ENCODE peak calls at places on chromosomes 1 and 21, in six cellular contexts. M, G, N, P, B and Y are unnamed samples.

GRCh38 chr1:62294211-62294610 is 25.0 kb downstream of the KANK4 start:
- DNase-seq in N (peak; percentile 62), M (no peak), P (peak; percentile 19), B (no peak), G (no peak), Y (no peak)

GRCh38 chr1:150259217-150259616 is 1.6 kb downstream of the CA14 start:
- DNase-seq in M (no peak), N (no peak), P (no peak), B (no peak), G (no peak), Y (no peak)

GRCh38 chr1:59150537-59151386 is 146.1 kb upstream of the FGGY start:
- DNase-seq in B (peak; percentile 87), P (peak; percentile 78), M (peak; percentile 33), N (peak; percentile 98), G (no peak), Y (peak; percentile 91)

GRCh38 chr1:118246646-118247045 is 61.6 kb upstream of the SPAG17 start:
- DNase-seq in N (no peak), G (no peak), P (no peak), M (no peak), B (no peak), Y (no peak)

GRCh38 chr1:52632732-52633290 is at the start of gene SHISAL2A:
- DNase-seq in M (peak; percentile 18), G (peak; percentile 18), B (no peak), N (no peak), P (no peak), Y (no peak)

GRCh38 chr1:240888039-240888786 is 276.3 kb upstream of the GREM2 start:
- DNase-seq in G (peak; percentile 57), M (peak; percentile 75), N (peak; percentile 83), B (no peak), P (peak; percentile 28), Y (peak; percentile 36)

GRCh38 chr1:121471517-121471916 is 286.7 kb downstream of the SRGAP2C start:
- DNase-seq in M (no peak), N (no peak), B (no peak), P (no peak), G (no peak), Y (no peak)

GRCh38 chr1:245684111-245684510 is 529.3 kb downstream of the KIF26B start:
- DNase-seq in P (no peak), B (no peak), N (no peak), M (no peak), G (no peak), Y (no peak)

GRCh38 chr1:109828756-109829505 is 65.2 kb upstream of the EPS8L3 start:
- DNase-seq in M (no peak), B (no peak), P (no peak), N (peak; percentile 46), G (no peak), Y (no peak)

GRCh38 chr1:151828931-151829330 is 2.7 kb downstream of the RORC start:
- DNase-seq in G (no peak), N (peak; percentile 62), P (no peak), M (no peak), B (no peak), Y (no peak)

GRCh38 chr1:8206397-8206796 is 111.5 kb upstream of the SLC45A1 start:
- DNase-seq in G (no peak), P (no peak), N (no peak), M (no peak), B (no peak), Y (no peak)

GRCh38 chr1:28891256-28891655 is 23.1 kb upstream of the EPB41 start:
- DNase-seq in G (no peak), B (no peak), M (no peak), P (no peak), N (no peak), Y (no peak)

GRCh38 chr1:180598333-180598979 is 33.4 kb upstream of the XPR1 start:
- DNase-seq in N (no peak), P (peak; percentile 77), B (no peak), M (peak; percentile 79), G (no peak), Y (no peak)

GRCh38 chr21:34008618-34009017 is 64.8 kb upstream of the MRPS6 start:
- DNase-seq in N (no peak), M (no peak), B (no peak), G (no peak), P (no peak), Y (no peak)

GRCh38 chr1:10646347-10646861 is 150.0 kb downstream of the CASZ1 start:
- DNase-seq in P (peak; percentile 31), N (peak; percentile 50), G (no peak), M (peak; percentile 76), B (no peak), Y (no peak)

GRCh38 chr1:89607888-89608626 is 24.9 kb upstream of the LRRC8C start:
- DNase-seq in B (no peak), M (no peak), P (no peak), G (no peak), N (no peak), Y (no peak)

GRCh38 chr1:186519981-186520380 is 59.1 kb upstream of the PDC start:
- DNase-seq in P (no peak), B (no peak), G (no peak), N (no peak), M (no peak), Y (no peak)

GRCh38 chr1:45543599-45544417 is 6.8 kb upstream of the AKR1A1 start:
- DNase-seq in G (no peak), B (peak; percentile 76), M (peak; percentile 90), N (no peak), P (no peak), Y (no peak)

GRCh38 chr1:46611691-46612221 is 4.9 kb downstream of the MOB3C start:
- DNase-seq in B (no peak), N (peak; percentile 97), G (no peak), M (no peak), P (no peak), Y (no peak)

GRCh38 chr1:15836772-15837669 is 10.5 kb upstream of the SPEN start:
- DNase-seq in M (peak; percentile 11), B (peak; percentile 73), G (no peak), P (no peak), N (no peak), Y (no peak)

GRCh38 chr1:206589206-206589605 is 23.1 kb downstream of the EIF2D start:
- DNase-seq in N (peak; percentile 92), G (no peak), M (no peak), P (no peak), B (no peak), Y (no peak)

GRCh38 chr1:25223471-25223870 is 8.8 kb downstream of the SYF2 start:
- DNase-seq in M (no peak), N (peak; percentile 6), P (no peak), B (no peak), G (no peak), Y (no peak)

GRCh38 chr1:111183681-111184080 is 16.8 kb downstream of the DENND2D start:
- DNase-seq in P (no peak), B (no peak), M (no peak), N (no peak), G (no peak), Y (no peak)

GRCh38 chr1:15975358-15975804 is 520 bp downstream of the ZBTB17 start:
- DNase-seq in N (peak; percentile 33), G (no peak), P (peak; percentile 33), M (peak; percentile 18), B (no peak), Y (no peak)

GRCh38 chr1:15386128-15386824 is 23.4 kb upstream of the EFHD2 start:
- DNase-seq in B (no peak), M (no peak), P (no peak), G (no peak), N (no peak), Y (no peak)

GRCh38 chr1:231062500-231063270 is 22.6 kb upstream of the FAM89A start:
- DNase-seq in N (no peak), B (no peak), M (no peak), P (no peak), G (no peak), Y (no peak)

GRCh38 chr1:150708595-150708994 is 11.6 kb upstream of the GOLPH3L start:
- DNase-seq in G (no peak), B (no peak), P (no peak), N (no peak), M (no peak), Y (no peak)

GRCh38 chr1:54112027-54112426 is 40.8 kb downstream of the CDCP2 start:
- DNase-seq in P (no peak), G (no peak), N (no peak), M (no peak), B (no peak), Y (no peak)

GRCh38 chr1:23322770-23323169 is 21.3 kb downstream of the HNRNPR start:
- DNase-seq in P (no peak), B (no peak), G (no peak), M (no peak), N (no peak), Y (no peak)

GRCh38 chr1:32899586-32900296 is 1.4 kb downstream of the TMEM54 start:
- DNase-seq in N (no peak), G (no peak), P (no peak), B (no peak), M (peak; percentile 55), Y (no peak)

GRCh38 chr1:227632325-227632724 is 69.0 kb downstream of the ZNF678 start:
- DNase-seq in M (no peak), N (no peak), P (no peak), G (no peak), B (no peak), Y (no peak)
- H3K9me3 ChIP-seq in M (peaks cover 4% of the 10 kb centered on the region), N (peaks cover 53% of the 10 kb centered on the region), P (peaks cover 44% of the 10 kb centered on the region), G (no peaks in the 10 kb centered on the region), B (peaks cover 5% of the 10 kb centered on the region), Y (peaks cover 22% of the 10 kb centered on the region)

GRCh38 chr1:227604446-227604845 is 41.1 kb downstream of the ZNF678 start:
- DNase-seq in P (no peak), B (no peak), N (no peak), M (no peak), G (no peak), Y (no peak)
- H3K9me3 ChIP-seq in P (peaks cover 55% of the 10 kb centered on the region), B (no peaks in the 10 kb centered on the region), N (peaks cover 72% of the 10 kb centered on the region), M (peaks cover 2% of the 10 kb centered on the region), G (no peaks in the 10 kb centered on the region), Y (peaks cover 55% of the 10 kb centered on the region)

DNA sequence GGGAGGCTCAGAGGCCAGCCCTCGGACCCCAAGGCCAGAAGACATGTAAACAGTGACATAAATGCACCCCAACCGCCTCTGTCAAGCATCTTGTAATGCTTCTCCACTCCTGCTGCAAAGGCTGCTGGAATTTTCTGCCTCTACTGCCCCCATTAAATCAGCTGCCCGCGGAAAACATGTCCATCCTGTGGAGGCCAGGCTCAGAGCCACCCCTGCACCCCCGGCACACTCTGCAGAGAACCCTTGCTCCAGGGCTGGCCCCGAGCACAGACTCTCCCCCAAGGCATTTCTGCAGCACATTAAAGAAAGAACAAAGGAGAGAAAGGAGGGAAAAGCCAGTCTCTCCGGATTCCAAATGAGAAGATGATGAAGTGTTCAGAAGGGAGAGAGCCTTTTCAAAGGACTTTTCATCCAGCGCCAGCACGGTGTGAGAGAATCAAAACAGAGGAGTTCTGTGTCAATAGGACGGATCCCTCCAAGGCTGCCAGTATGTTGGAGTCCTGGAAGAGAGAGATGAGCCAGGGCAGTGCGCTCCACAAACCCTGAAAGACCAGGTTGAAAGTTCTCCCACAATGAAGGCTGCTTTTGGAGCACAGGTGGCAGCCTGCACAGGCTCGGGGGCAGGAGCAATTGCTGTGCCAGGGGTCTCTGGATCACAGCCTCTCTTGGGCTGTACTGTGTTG is 498.4 kb downstream of the NPHP4 start:
- DNase-seq in G (no peak), B (no peak), M (no peak), P (no peak), N (no peak), Y (no peak)
- H3K9me3 ChIP-seq in G (no peaks in the 10 kb centered on the region), B (no peaks in the 10 kb centered on the region), M (no peaks in the 10 kb centered on the region), P (no peaks in the 10 kb centered on the region), N (no peaks in the 10 kb centered on the region), Y (no peaks in the 10 kb centered on the region)

DNA sequence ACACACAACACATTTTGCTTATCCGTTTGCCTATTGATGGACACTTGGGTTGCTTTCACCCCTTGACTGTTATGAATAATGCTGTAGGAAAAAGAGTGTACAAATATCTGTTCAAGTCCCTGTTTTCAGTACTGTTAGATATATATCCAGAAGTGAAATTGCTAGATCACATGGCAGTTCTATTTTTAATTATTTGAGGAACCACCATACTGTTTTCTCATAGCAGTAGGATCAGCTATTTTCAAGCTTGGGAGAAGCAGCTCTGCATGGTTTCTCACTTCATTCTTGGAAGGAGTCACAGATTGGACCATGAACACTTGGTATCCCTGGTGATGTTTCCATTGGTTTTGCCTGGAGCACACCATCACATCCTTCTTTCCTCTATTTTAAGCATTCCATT is 114.4 kb upstream of the ZP4 start:
- DNase-seq in P (no peak), M (no peak), N (no peak), G (no peak), B (no peak), Y (no peak)
- H3K9me3 ChIP-seq in P (no peaks in the 10 kb centered on the region), M (no peaks in the 10 kb centered on the region), N (no peaks in the 10 kb centered on the region), G (no peaks in the 10 kb centered on the region), B (no peaks in the 10 kb centered on the region), Y (no peaks in the 10 kb centered on the region)